ENCODE peak calls at places on chromosomes 13 and 19, in six cellular contexts. S, X, L, Q, G and W are unnamed samples.

GRCh38 chr19:52369463-52370340 is at the start of gene ZNF880:
- DNase-seq in S (peak; percentile 88), X (peak; percentile 90), L (peak; percentile 82), Q (peak; percentile 95), G (peak; percentile 88), W (peak; percentile 93)

GRCh38 chr19:4443188-4443587 is 14.4 kb downstream of the UBXN6 start:
- DNase-seq in S (no peak), X (no peak), L (no peak), Q (no peak), G (no peak), W (no peak)

GRCh38 chr13:56352356-56352755 is 788.4 kb upstream of the PRR20A start:
- DNase-seq in S (no peak), X (no peak), L (no peak), Q (no peak), G (no peak), W (no peak)

GRCh38 chr13:98978280-98978679 is 416 bp upstream of the DOCK9 start:
- DNase-seq in S (peak; percentile 91), X (peak; percentile 90), L (no peak), Q (no peak), G (peak; percentile 97), W (no peak)

GRCh38 chr13:28140433-28141125 is 2.2 kb downstream of the PAN3 start:
- DNase-seq in S (no peak), X (peak; percentile 3), L (no peak), Q (peak; percentile 26), G (peak; percentile 32), W (no peak)

GRCh38 chr13:53784331-53784730 is 755.7 kb downstream of the OLFM4 start:
- DNase-seq in S (no peak), X (no peak), L (no peak), Q (no peak), G (no peak), W (no peak)

GRCh38 chr19:10797078-10797477 is 38.9 kb downstream of the TMED1 start:
- DNase-seq in S (no peak), X (no peak), L (no peak), Q (no peak), G (no peak), W (no peak)

GRCh38 chr19:31083122-31083521 is 266.1 kb downstream of the TSHZ3 start:
- DNase-seq in S (no peak), X (no peak), L (no peak), Q (no peak), G (no peak), W (no peak)

GRCh38 chr19:51783373-51783772 is 11.6 kb upstream of the FPR3 start:
- DNase-seq in S (peak; percentile 28), X (peak; percentile 38), L (no peak), Q (peak; percentile 20), G (no peak), W (no peak)

GRCh38 chr19:50736338-50736737 is 13.2 kb downstream of the CLEC11A start:
- DNase-seq in S (no peak), X (no peak), L (no peak), Q (no peak), G (no peak), W (no peak)

GRCh38 chr13:79936368-79937136 is 404.4 kb downstream of the SPRY2 start:
- DNase-seq in S (peak; percentile 100), X (peak; percentile 99), L (peak; percentile 53), Q (no peak), G (peak; percentile 100), W (no peak)

GRCh38 chr13:104111031-104111430 is 1044.8 kb upstream of the SLC10A2 start:
- DNase-seq in S (no peak), X (no peak), L (no peak), Q (no peak), G (peak; percentile 4), W (no peak)

GRCh38 chr13:104105418-104106355 is 1039.5 kb upstream of the SLC10A2 start:
- DNase-seq in S (no peak), X (no peak), L (no peak), Q (no peak), G (peak; percentile 6), W (no peak)

GRCh38 chr13:104106705-104107393 is 1040.6 kb upstream of the SLC10A2 start:
- DNase-seq in S (no peak), X (no peak), L (no peak), Q (peak; percentile 29), G (peak; percentile 75), W (no peak)
- TF ChIP-seq CTCF in S (no peak), X (no peak), L (no peak), Q (peak; percentile 21), G (no peak), W (no peak)

DNA sequence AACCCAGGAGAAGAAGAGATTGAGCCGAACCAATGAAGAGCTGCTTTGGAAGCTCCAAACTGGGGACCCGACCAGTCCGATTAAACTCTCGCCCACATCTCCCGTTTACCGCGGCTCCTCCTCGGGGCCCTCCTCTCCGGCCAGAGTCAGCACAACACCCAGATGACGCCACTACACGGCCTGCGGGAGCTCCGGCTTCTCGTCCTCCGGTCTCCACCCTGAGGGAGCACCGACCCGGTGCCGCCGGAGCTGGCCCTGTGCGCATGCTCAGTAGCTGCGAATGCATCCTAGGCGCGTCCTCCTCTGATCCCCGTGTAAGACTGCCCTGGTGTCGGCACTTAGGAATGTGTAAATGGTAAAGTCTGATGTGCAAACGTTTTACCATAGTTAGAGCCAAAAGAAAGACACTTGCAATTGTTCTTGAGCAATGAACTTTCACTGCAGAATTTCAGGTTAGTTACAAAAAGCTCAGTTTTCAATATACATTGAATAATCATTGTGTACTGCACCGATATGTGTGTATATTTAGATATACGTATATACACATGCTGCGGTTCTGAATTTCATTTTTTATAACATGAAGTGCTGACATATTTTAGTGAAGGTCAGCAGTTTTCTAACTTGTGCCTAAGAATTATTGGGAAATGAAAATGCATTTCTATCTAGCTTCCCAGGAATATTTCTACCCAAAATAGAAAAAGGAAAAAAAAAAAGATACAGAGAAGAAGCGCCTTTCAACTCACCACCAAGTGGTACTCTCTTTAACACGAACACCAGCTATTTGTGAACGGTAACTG is 92.2 kb downstream of the SLC7A1 start:
- DNase-seq in S (peak; percentile 54), X (peak; percentile 52), L (no peak), Q (no peak), G (peak; percentile 43), W (no peak)
- H3K4me3 ChIP-seq in S (peak overlapping the region; percentile 41), X (peak overlapping the region; percentile 17), L (no peak overlapping the region), Q (no peak overlapping the region), G (no peak overlapping the region), W (no peak overlapping the region)

DNA sequence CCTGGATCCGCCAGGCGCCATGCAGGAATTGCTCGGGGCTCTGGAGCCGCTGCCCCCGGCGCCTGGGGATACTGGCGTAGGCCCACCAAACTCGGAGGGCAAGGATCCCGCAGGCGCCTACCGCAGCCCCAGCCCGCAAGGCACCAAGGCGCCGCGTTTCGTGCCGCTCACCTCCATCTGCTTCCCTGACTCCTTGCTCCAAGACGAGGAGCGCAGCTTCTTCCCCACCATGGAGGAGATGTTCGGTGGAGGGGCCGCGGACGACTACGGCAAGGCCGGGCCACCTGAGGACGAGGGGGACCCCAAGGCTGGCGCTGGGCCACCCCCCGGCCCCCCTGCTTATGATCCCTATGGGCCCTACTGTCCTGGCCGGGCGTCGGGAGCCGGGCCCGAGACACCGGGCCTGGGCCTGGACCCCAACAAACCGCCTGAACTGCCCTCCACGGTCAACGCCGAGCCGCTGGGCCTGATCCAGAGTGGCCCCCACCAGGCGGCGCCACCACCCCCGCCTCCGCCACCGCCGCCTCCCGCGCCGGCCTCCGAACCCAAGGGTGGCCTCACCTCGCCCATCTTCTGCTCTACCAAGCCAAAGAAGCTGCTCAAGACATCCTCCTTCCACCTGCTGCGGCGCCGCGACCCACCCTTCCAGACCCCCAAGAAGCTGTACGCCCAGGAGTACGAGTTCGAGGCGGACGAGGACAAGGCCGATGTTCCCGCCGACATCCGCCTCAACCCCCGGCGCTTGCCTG is 6.1 kb downstream of the PRR12 start:
- DNase-seq in S (no peak), X (no peak), L (no peak), Q (no peak), G (no peak), W (no peak)
- TF ChIP-seq CTCF in S (no peak), X (no peak), L (no peak), Q (no peak), G (no peak), W (no peak)

DNA sequence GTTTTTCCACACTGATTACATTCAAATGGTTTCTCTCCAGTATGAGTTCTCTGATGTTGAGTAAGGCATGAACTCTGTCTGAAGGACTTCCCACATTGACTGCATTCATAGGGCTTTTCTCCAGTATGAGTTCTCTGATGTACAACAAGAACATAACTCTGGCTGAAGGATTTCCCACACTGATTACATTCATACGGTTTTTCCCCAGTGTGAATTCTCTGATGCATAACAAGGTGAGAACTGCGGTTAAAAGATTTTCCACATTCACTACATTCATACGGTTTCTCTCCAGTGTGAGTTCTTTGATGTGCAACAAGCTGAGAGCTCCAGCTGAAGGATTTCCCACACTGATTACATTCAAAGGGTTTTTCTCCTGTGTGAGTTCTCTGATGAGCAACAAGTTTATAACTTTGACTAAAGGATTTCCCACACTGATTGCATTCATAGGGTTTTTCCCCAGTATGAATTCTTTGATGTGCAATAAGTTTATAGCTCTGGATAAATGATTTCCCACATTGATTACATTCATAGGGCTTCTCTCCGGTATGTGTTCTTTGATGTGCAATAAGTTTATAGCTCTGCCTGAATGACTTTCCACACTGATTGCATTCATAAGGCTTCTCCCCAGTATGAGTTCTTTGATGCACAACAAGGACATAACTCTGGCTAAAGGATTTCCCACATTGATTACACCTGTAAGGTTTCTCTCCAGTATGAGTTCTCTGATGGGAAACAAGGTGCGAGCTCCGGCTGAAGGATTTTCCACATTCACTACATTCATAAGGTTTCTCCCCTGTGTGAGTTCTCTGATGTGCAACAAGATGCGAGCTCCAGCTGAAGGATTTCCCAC is 23.5 kb downstream of the ZNF180 start:
- DNase-seq in S (peak; percentile 6), X (peak; percentile 39), L (no peak), Q (no peak), G (peak; percentile 27), W (no peak)
- H3K4me3 ChIP-seq in S (no peak overlapping the region), X (no peak overlapping the region), L (no peak overlapping the region), Q (no peak overlapping the region), G (no peak overlapping the region), W (no peak overlapping the region)

DNA sequence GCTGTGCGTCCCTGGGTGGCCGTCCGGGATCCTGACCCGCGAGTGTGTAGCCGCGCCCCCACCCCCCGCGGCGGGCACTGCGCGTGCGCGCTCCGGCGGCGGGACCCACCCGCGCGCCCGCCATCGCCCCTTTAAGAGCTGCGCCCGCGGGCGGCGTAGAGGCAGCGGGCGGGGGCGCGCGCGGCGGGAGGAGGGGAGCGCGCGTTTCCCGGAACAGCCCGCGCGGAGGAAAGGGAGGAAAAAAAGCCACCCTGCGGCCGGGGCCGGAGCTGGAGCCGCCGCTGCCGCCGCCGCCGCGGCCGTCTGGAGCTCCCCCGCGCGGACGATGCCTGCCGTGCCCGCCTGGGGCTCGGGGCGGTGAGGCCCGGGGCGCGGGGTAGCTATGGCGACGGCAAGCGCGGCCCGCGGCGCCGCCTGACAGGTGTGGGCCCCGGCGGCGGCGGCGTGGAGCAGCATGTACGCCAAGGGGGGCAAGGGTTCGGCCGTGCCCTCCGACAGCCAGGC is at the start of gene SSBP4:
- DNase-seq in S (peak; percentile 76), X (peak; percentile 64), L (no peak), Q (peak; percentile 71), G (peak; percentile 75), W (no peak)
- TF ChIP-seq CTCF in S (no peak), X (no peak), L (no peak), Q (peak; percentile 44), G (no peak), W (peak; percentile 52)